ENCODE peak calls at places on chromosomes 16 and 17, in seven cellular contexts. I, O, K, B, A, R and Y are unnamed samples.

GRCh38 chr16:67270931-67271338 is 8.4 kb upstream of the PLEKHG4 start:
- DNase-seq in I (no peak), O (no peak), K (no peak), B (no peak), A (no peak), R (no peak), Y (no peak)

GRCh38 chr16:10314811-10315210 is 71.0 kb upstream of the ATF7IP2 start:
- DNase-seq in I (no peak), O (no peak), K (no peak), B (no peak), A (no peak), R (no peak), Y (no peak)

GRCh38 chr17:45101883-45102811 is 30.2 kb downstream of the PLCD3 start:
- DNase-seq in I (no peak), O (no peak), K (no peak), B (no peak), A (no peak), R (no peak), Y (no peak)

GRCh38 chr17:47310186-47310733 is 13.5 kb upstream of the EFCAB13 start:
- DNase-seq in I (no peak), O (no peak), K (no peak), B (no peak), A (no peak), R (no peak), Y (no peak)

GRCh38 chr17:41678907-41679739 is 9.6 kb upstream of the EIF1 start:
- DNase-seq in I (no peak), O (no peak), K (no peak), B (peak; percentile 35), A (peak; percentile 65), R (no peak), Y (no peak)

GRCh38 chr17:19365499-19365817 is 2.9 kb upstream of the B9D1 start:
- DNase-seq in I (no peak), O (no peak), K (no peak), B (no peak), A (no peak), R (no peak), Y (no peak)

GRCh38 chr17:72502940-72503341 is 382.1 kb downstream of the SOX9 start:
- DNase-seq in I (no peak), O (no peak), K (no peak), B (peak; percentile 35), A (no peak), R (no peak), Y (no peak)

GRCh38 chr17:76296186-76296585 is 11.9 kb downstream of the QRICH2 start:
- DNase-seq in I (no peak), O (no peak), K (no peak), B (no peak), A (no peak), R (no peak), Y (no peak)

GRCh38 chr17:1590747-1591473 is 28.3 kb upstream of the PITPNA start:
- DNase-seq in I (no peak), O (no peak), K (no peak), B (no peak), A (no peak), R (no peak), Y (no peak)

GRCh38 chr17:17702370-17702769 is 21.1 kb downstream of the RAI1 start:
- DNase-seq in I (no peak), O (no peak), K (no peak), B (no peak), A (no peak), R (no peak), Y (no peak)

GRCh38 chr16:56932588-56933265 is 785 bp downstream of the HERPUD1 start:
- DNase-seq in I (peak; percentile 83), O (peak; percentile 37), K (no peak), B (peak; percentile 62), A (no peak), R (no peak), Y (no peak)

GRCh38 chr16:69187387-69187890 is 475 bp downstream of the SNTB2 start:
- DNase-seq in I (peak; percentile 54), O (peak; percentile 60), K (no peak), B (peak; percentile 55), A (no peak), R (no peak), Y (no peak)

GRCh38 chr17:4934173-4934979 is 2.3 kb downstream of the GP1BA start:
- DNase-seq in I (no peak), O (peak; percentile 70), K (no peak), B (peak; percentile 58), A (no peak), R (no peak), Y (no peak)

GRCh38 chr17:50547736-50548083 is 736 bp downstream of the SPATA20 start:
- DNase-seq in I (no peak), O (no peak), K (no peak), B (no peak), A (no peak), R (no peak), Y (no peak)

GRCh38 chr17:83189673-83190385 is 110.4 kb downstream of the METRNL start:
- DNase-seq in I (peak; percentile 41), O (no peak), K (peak; percentile 90), B (peak; percentile 77), A (no peak), R (no peak), Y (peak; percentile 97)

GRCh38 chr16:85082553-85083050 is 29.7 kb downstream of the CIBAR2 start:
- DNase-seq in I (no peak), O (peak; percentile 53), K (no peak), B (no peak), A (no peak), R (no peak), Y (no peak)

GRCh38 chr17:6204203-6204722 is 134.1 kb downstream of the WSCD1 start:
- DNase-seq in I (no peak), O (no peak), K (no peak), B (no peak), A (no peak), R (no peak), Y (no peak)

GRCh38 chr16:68656771-68657170 is 11.7 kb downstream of the CDH3 start:
- DNase-seq in I (no peak), O (no peak), K (no peak), B (no peak), A (no peak), R (no peak), Y (no peak)

GRCh38 chr17:47905221-47905733 is 9.2 kb downstream of the SP2 start:
- DNase-seq in I (peak; percentile 80), O (no peak), K (peak; percentile 46), B (peak; percentile 92), A (no peak), R (no peak), Y (peak; percentile 68)

GRCh38 chr16:69017036-69017783 is 88.2 kb upstream of the HAS3 start:
- DNase-seq in I (no peak), O (no peak), K (no peak), B (peak; percentile 73), A (no peak), R (no peak), Y (no peak)

GRCh38 chr16:71885261-71885650 is 1.3 kb upstream of the ZNF821 start:
- DNase-seq in I (no peak), O (no peak), K (no peak), B (no peak), A (no peak), R (no peak), Y (no peak)

GRCh38 chr17:16255481-16255901 is 38.5 kb downstream of the PIGL start:
- DNase-seq in I (peak; percentile 71), O (peak; percentile 42), K (no peak), B (peak; percentile 24), A (no peak), R (no peak), Y (no peak)

GRCh38 chr17:81741594-81742452 is 29.7 kb downstream of the SLC25A10 start:
- DNase-seq in I (no peak), O (no peak), K (no peak), B (no peak), A (no peak), R (no peak), Y (no peak)

GRCh38 chr16:2156025-2156848 is 655 bp downstream of the TRAF7 start:
- DNase-seq in I (no peak), O (peak; percentile 56), K (no peak), B (peak; percentile 45), A (no peak), R (no peak), Y (no peak)

GRCh38 chr16:86072328-86073102 is 173.6 kb downstream of the IRF8 start:
- DNase-seq in I (peak; percentile 81), O (peak; percentile 81), K (peak; percentile 77), B (peak; percentile 79), A (peak; percentile 14), R (peak; percentile 50), Y (peak; percentile 40)

GRCh38 chr17:5047446-5047845 is 12.2 kb upstream of the SLC52A1 start:
- DNase-seq in I (no peak), O (no peak), K (no peak), B (no peak), A (no peak), R (no peak), Y (no peak)

GRCh38 chr17:42618442-42619150 is 9.1 kb downstream of the TUBG1 start:
- DNase-seq in I (peak; percentile 56), O (peak; percentile 91), K (no peak), B (peak; percentile 10), A (no peak), R (peak; percentile 60), Y (no peak)

GRCh38 chr16:83903739-83904138 is 4.8 kb downstream of the MLYCD start:
- DNase-seq in I (no peak), O (no peak), K (no peak), B (peak; percentile 74), A (no peak), R (no peak), Y (no peak)

GRCh38 chr17:49523706-49524472 is 28.8 kb downstream of the NGFR start:
- DNase-seq in I (peak; percentile 92), O (no peak), K (no peak), B (no peak), A (no peak), R (no peak), Y (no peak)

GRCh38 chr16:3590736-3591435 is 13.7 kb upstream of the NLRC3 start:
- DNase-seq in I (no peak), O (no peak), K (no peak), B (no peak), A (no peak), R (no peak), Y (no peak)

GRCh38 chr17:58092797-58093385 is 9.7 kb downstream of the DYNLL2 start:
- DNase-seq in I (peak; percentile 22), O (no peak), K (no peak), B (no peak), A (no peak), R (no peak), Y (no peak)

GRCh38 chr17:83171661-83172060 is 92.3 kb downstream of the METRNL start:
- DNase-seq in I (peak; percentile 33), O (no peak), K (no peak), B (peak; percentile 56), A (no peak), R (no peak), Y (no peak)